ENCODE peak calls at places on chromosomes 11 and 22, in nine cellular contexts. One of them, this sample, is unnamed.

GRCh38 chr11:15114501-15115475 is at the start of gene INSC:
- DNase-seq in coronary artery: no peak
- DNase-seq in RWPE1: no peak
- DNase-seq in AG09319: no peak
- DNase-seq in frontal cortex: no peak
- DNase-seq in stimulated activated CD8-positive, alpha-beta memory T cell treated with anti-CD3 and anti-CD28 coated beads, Interleukin-4, amount 100 ng/mL, for 48 hours: no peak
- DNase-seq in activated T-cell treated with anti-CD3 and anti-CD28 coated beads for 48 hours: no peak
- DNase-seq in HFFc6: no peak
- DNase-seq in stimulated activated CD4-positive, alpha-beta T cell treated with anti-CD3 and anti-CD28 coated beads, Interleukin-12 subunit alpha, Interleukin-12 subunit beta, amount 100 ng/mL, for 48 hours: no peak
- DNase-seq in this sample: no peak

GRCh38 chr22:37675930-37676571 is 615 bp downstream of the LGALS1 start:
- DNase-seq in coronary artery: no peak
- DNase-seq in RWPE1: no peak
- DNase-seq in AG09319: no peak
- DNase-seq in frontal cortex: no peak
- DNase-seq in stimulated activated CD8-positive, alpha-beta memory T cell treated with anti-CD3 and anti-CD28 coated beads, Interleukin-4, amount 100 ng/mL, for 48 hours: peak
- DNase-seq in activated T-cell treated with anti-CD3 and anti-CD28 coated beads for 48 hours: no peak
- DNase-seq in HFFc6: peak
- DNase-seq in stimulated activated CD4-positive, alpha-beta T cell treated with anti-CD3 and anti-CD28 coated beads, Interleukin-12 subunit alpha, Interleukin-12 subunit beta, amount 100 ng/mL, for 48 hours: no peak
- DNase-seq in this sample: peak

GRCh38 chr11:132008872-132009271 is 638.5 kb downstream of the NTM start:
- DNase-seq in coronary artery: no peak
- DNase-seq in RWPE1: no peak
- DNase-seq in AG09319: no peak
- DNase-seq in frontal cortex: no peak
- DNase-seq in stimulated activated CD8-positive, alpha-beta memory T cell treated with anti-CD3 and anti-CD28 coated beads, Interleukin-4, amount 100 ng/mL, for 48 hours: no peak
- DNase-seq in activated T-cell treated with anti-CD3 and anti-CD28 coated beads for 48 hours: no peak
- DNase-seq in HFFc6: no peak
- DNase-seq in stimulated activated CD4-positive, alpha-beta T cell treated with anti-CD3 and anti-CD28 coated beads, Interleukin-12 subunit alpha, Interleukin-12 subunit beta, amount 100 ng/mL, for 48 hours: no peak
- DNase-seq in this sample: no peak

GRCh38 chr11:86390499-86390898 is 15.8 kb downstream of the CCDC81 start:
- DNase-seq in coronary artery: no peak
- DNase-seq in RWPE1: no peak
- DNase-seq in AG09319: no peak
- DNase-seq in frontal cortex: no peak
- DNase-seq in stimulated activated CD8-positive, alpha-beta memory T cell treated with anti-CD3 and anti-CD28 coated beads, Interleukin-4, amount 100 ng/mL, for 48 hours: no peak
- DNase-seq in activated T-cell treated with anti-CD3 and anti-CD28 coated beads for 48 hours: no peak
- DNase-seq in HFFc6: no peak
- DNase-seq in stimulated activated CD4-positive, alpha-beta T cell treated with anti-CD3 and anti-CD28 coated beads, Interleukin-12 subunit alpha, Interleukin-12 subunit beta, amount 100 ng/mL, for 48 hours: no peak
- DNase-seq in this sample: no peak

GRCh38 chr22:28021998-28022660 is 103.1 kb upstream of the PITPNB start:
- DNase-seq in coronary artery: no peak
- DNase-seq in RWPE1: no peak
- DNase-seq in AG09319: no peak
- DNase-seq in frontal cortex: no peak
- DNase-seq in stimulated activated CD8-positive, alpha-beta memory T cell treated with anti-CD3 and anti-CD28 coated beads, Interleukin-4, amount 100 ng/mL, for 48 hours: peak
- DNase-seq in activated T-cell treated with anti-CD3 and anti-CD28 coated beads for 48 hours: no peak
- DNase-seq in HFFc6: no peak
- DNase-seq in stimulated activated CD4-positive, alpha-beta T cell treated with anti-CD3 and anti-CD28 coated beads, Interleukin-12 subunit alpha, Interleukin-12 subunit beta, amount 100 ng/mL, for 48 hours: no peak
- DNase-seq in this sample: no peak

GRCh38 chr11:12102588-12103410 is 7.6 kb upstream of the MICAL2 start:
- DNase-seq in coronary artery: no peak
- DNase-seq in RWPE1: no peak
- DNase-seq in AG09319: no peak
- DNase-seq in frontal cortex: no peak
- DNase-seq in stimulated activated CD8-positive, alpha-beta memory T cell treated with anti-CD3 and anti-CD28 coated beads, Interleukin-4, amount 100 ng/mL, for 48 hours: no peak
- DNase-seq in activated T-cell treated with anti-CD3 and anti-CD28 coated beads for 48 hours: no peak
- DNase-seq in HFFc6: no peak
- DNase-seq in stimulated activated CD4-positive, alpha-beta T cell treated with anti-CD3 and anti-CD28 coated beads, Interleukin-12 subunit alpha, Interleukin-12 subunit beta, amount 100 ng/mL, for 48 hours: no peak
- DNase-seq in this sample: no peak

GRCh38 chr11:9169595-9170295 is 78.3 kb upstream of the SCUBE2 start:
- DNase-seq in coronary artery: no peak
- DNase-seq in RWPE1: no peak
- DNase-seq in AG09319: no peak
- DNase-seq in frontal cortex: no peak
- DNase-seq in stimulated activated CD8-positive, alpha-beta memory T cell treated with anti-CD3 and anti-CD28 coated beads, Interleukin-4, amount 100 ng/mL, for 48 hours: no peak
- DNase-seq in activated T-cell treated with anti-CD3 and anti-CD28 coated beads for 48 hours: no peak
- DNase-seq in HFFc6: no peak
- DNase-seq in stimulated activated CD4-positive, alpha-beta T cell treated with anti-CD3 and anti-CD28 coated beads, Interleukin-12 subunit alpha, Interleukin-12 subunit beta, amount 100 ng/mL, for 48 hours: no peak
- DNase-seq in this sample: no peak

GRCh38 chr22:22080270-22080669 is 97.7 kb upstream of the TOP3B start:
- DNase-seq in coronary artery: no peak
- DNase-seq in RWPE1: no peak
- DNase-seq in AG09319: no peak
- DNase-seq in frontal cortex: no peak
- DNase-seq in stimulated activated CD8-positive, alpha-beta memory T cell treated with anti-CD3 and anti-CD28 coated beads, Interleukin-4, amount 100 ng/mL, for 48 hours: no peak
- DNase-seq in activated T-cell treated with anti-CD3 and anti-CD28 coated beads for 48 hours: no peak
- DNase-seq in HFFc6: peak
- DNase-seq in stimulated activated CD4-positive, alpha-beta T cell treated with anti-CD3 and anti-CD28 coated beads, Interleukin-12 subunit alpha, Interleukin-12 subunit beta, amount 100 ng/mL, for 48 hours: no peak
- DNase-seq in this sample: no peak

GRCh38 chr22:22584722-22585121 is 25.7 kb upstream of the PRAME start:
- DNase-seq in coronary artery: no peak
- DNase-seq in RWPE1: no peak
- DNase-seq in AG09319: no peak
- DNase-seq in frontal cortex: no peak
- DNase-seq in stimulated activated CD8-positive, alpha-beta memory T cell treated with anti-CD3 and anti-CD28 coated beads, Interleukin-4, amount 100 ng/mL, for 48 hours: no peak
- DNase-seq in activated T-cell treated with anti-CD3 and anti-CD28 coated beads for 48 hours: no peak
- DNase-seq in HFFc6: no peak
- DNase-seq in stimulated activated CD4-positive, alpha-beta T cell treated with anti-CD3 and anti-CD28 coated beads, Interleukin-12 subunit alpha, Interleukin-12 subunit beta, amount 100 ng/mL, for 48 hours: no peak
- DNase-seq in this sample: no peak

GRCh38 chr22:42604403-42604802 is 10.3 kb downstream of the POLDIP3 start:
- DNase-seq in coronary artery: no peak
- DNase-seq in RWPE1: no peak
- DNase-seq in AG09319: no peak
- DNase-seq in frontal cortex: no peak
- DNase-seq in stimulated activated CD8-positive, alpha-beta memory T cell treated with anti-CD3 and anti-CD28 coated beads, Interleukin-4, amount 100 ng/mL, for 48 hours: no peak
- DNase-seq in activated T-cell treated with anti-CD3 and anti-CD28 coated beads for 48 hours: no peak
- DNase-seq in HFFc6: no peak
- DNase-seq in stimulated activated CD4-positive, alpha-beta T cell treated with anti-CD3 and anti-CD28 coated beads, Interleukin-12 subunit alpha, Interleukin-12 subunit beta, amount 100 ng/mL, for 48 hours: no peak
- DNase-seq in this sample: no peak

GRCh38 chr11:68354181-68354872 is 41.9 kb downstream of the LRP5 start:
- DNase-seq in coronary artery: peak
- DNase-seq in RWPE1: peak
- DNase-seq in AG09319: peak
- DNase-seq in frontal cortex: no peak
- DNase-seq in stimulated activated CD8-positive, alpha-beta memory T cell treated with anti-CD3 and anti-CD28 coated beads, Interleukin-4, amount 100 ng/mL, for 48 hours: no peak
- DNase-seq in activated T-cell treated with anti-CD3 and anti-CD28 coated beads for 48 hours: no peak
- DNase-seq in HFFc6: peak
- DNase-seq in stimulated activated CD4-positive, alpha-beta T cell treated with anti-CD3 and anti-CD28 coated beads, Interleukin-12 subunit alpha, Interleukin-12 subunit beta, amount 100 ng/mL, for 48 hours: no peak
- DNase-seq in this sample: peak

GRCh38 chr11:84117394-84117793 is 831.2 kb upstream of the CCDC90B start:
- DNase-seq in coronary artery: no peak
- DNase-seq in RWPE1: peak
- DNase-seq in AG09319: no peak
- DNase-seq in frontal cortex: no peak
- DNase-seq in stimulated activated CD8-positive, alpha-beta memory T cell treated with anti-CD3 and anti-CD28 coated beads, Interleukin-4, amount 100 ng/mL, for 48 hours: no peak
- DNase-seq in activated T-cell treated with anti-CD3 and anti-CD28 coated beads for 48 hours: no peak
- DNase-seq in HFFc6: no peak
- DNase-seq in stimulated activated CD4-positive, alpha-beta T cell treated with anti-CD3 and anti-CD28 coated beads, Interleukin-12 subunit alpha, Interleukin-12 subunit beta, amount 100 ng/mL, for 48 hours: no peak
- DNase-seq in this sample: no peak